ENCODE peak calls at places on chromosome 10, in five cellular contexts. E is H4; L is naive thymus-derived CD8-positive, alpha-beta T cell; D is brain microvascular endothelial cell; R is iris pigment epithelial cell. B is an unnamed sample.

GRCh38 chr10:103238506-103239252 is 7.0 kb upstream of the RPEL1 start:
- DNase-seq in R (peak), L (no peak), D (peak), E (peak), B (no peak)

GRCh38 chr10:51503378-51503777 is 196.0 kb downstream of the CSTF2T start:
- DNase-seq in E (no peak), R (no peak), L (no peak), D (no peak), B (no peak)

GRCh38 chr10:81961451-81962184 is 86.6 kb downstream of the NRG3 start:
- DNase-seq in E (no peak), L (no peak), R (no peak), D (no peak), B (no peak)

GRCh38 chr10:17066801-17067200 is 62.8 kb downstream of the CUBN start:
- DNase-seq in L (no peak), R (no peak), E (no peak), D (no peak), B (no peak)

GRCh38 chr10:122446668-122447410 is 7.6 kb upstream of the ARMS2 start:
- DNase-seq in L (no peak), D (no peak), R (peak), E (no peak), B (no peak)

GRCh38 chr10:111551001-111551400 is 474.2 kb downstream of the ADRA2A start:
- DNase-seq in E (no peak), R (no peak), D (no peak), L (no peak), B (no peak)

GRCh38 chr10:15140640-15141039 is 27.9 kb downstream of the NMT2 start:
- DNase-seq in E (no peak), L (no peak), D (no peak), R (no peak), B (no peak)

GRCh38 chr10:93475227-93475626 is 6.9 kb downstream of the MYOF start:
- DNase-seq in R (no peak), D (no peak), E (no peak), L (no peak), B (no peak)

GRCh38 chr10:110544958-110545537 is 22.4 kb upstream of the SMC3 start:
- DNase-seq in L (no peak), E (peak), D (no peak), R (peak), B (no peak)

GRCh38 chr10:4916086-4916716 is 47.0 kb upstream of the AKR1C1 start:
- DNase-seq in R (no peak), D (no peak), L (no peak), E (no peak), B (no peak)

GRCh38 chr10:50594012-50594411 is 29.7 kb downstream of the SGMS1 start:
- DNase-seq in R (peak), L (no peak), E (peak), D (peak), B (no peak)

GRCh38 chr10:132095403-132096113 is 29.8 kb downstream of the JAKMIP3 start:
- DNase-seq in L (no peak), R (no peak), D (no peak), E (peak), B (no peak)

GRCh38 chr10:21600804-21601512 is 66.9 kb downstream of the MLLT10 start:
- DNase-seq in L (no peak), D (no peak), R (no peak), E (no peak), B (no peak)

GRCh38 chr10:47101196-47101595 is 190.0 kb downstream of the PTPN20 start:
- DNase-seq in L (no peak), E (no peak), R (no peak), D (no peak), B (no peak)

GRCh38 chr10:80260295-80261243 is 28.9 kb downstream of the MAT1A start:
- DNase-seq in E (no peak), D (peak), R (no peak), L (no peak), B (no peak)

GRCh38 chr10:2280713-2281112 is 543.4 kb upstream of the ADARB2 start:
- DNase-seq in E (no peak), R (no peak), D (no peak), L (no peak), B (no peak)

GRCh38 chr10:99983280-99983988 is 26.3 kb downstream of the DNMBP start:
- DNase-seq in D (peak), L (no peak), R (peak), E (no peak), B (no peak)

B was measured in naive thymus-derived CD4-positive, alpha-beta T cell.